ENCODE peak calls at places on chromosomes 2 and 18, in nine cellular contexts. One of them, this sample, is unnamed.

GRCh38 chr18:2794159-2794558 is 52.6 kb upstream of the EMILIN2 start:
- DNase-seq in activated CD4-positive, alpha-beta T cell treated with anti-CD3 and anti-CD28 coated beads, Interleukin-2, amount 10 ng/mL, durations not matched to agents 7 days and 5 days: no peak
- DNase-seq in stomach: no peak
- DNase-seq in Calu3: no peak
- DNase-seq in cardiac muscle cell: no peak
- DNase-seq in sciatic nerve: no peak
- DNase-seq in NCI-H446: no peak
- DNase-seq in tibial nerve: no peak
- DNase-seq in effector CD4-positive, alpha-beta T cell: no peak
- DNase-seq in this sample: no peak

GRCh38 chr2:240711701-240712100 is 20.0 kb downstream of the AQP12A start:
- DNase-seq in cardiac muscle cell: no peak
- DNase-seq in activated CD4-positive, alpha-beta T cell treated with anti-CD3 and anti-CD28 coated beads, Interleukin-2, amount 10 ng/mL, durations not matched to agents 7 days and 5 days: no peak
- DNase-seq in tibial nerve: no peak
- DNase-seq in Calu3: no peak
- DNase-seq in sciatic nerve: no peak
- DNase-seq in effector CD4-positive, alpha-beta T cell: no peak
- DNase-seq in stomach: no peak
- DNase-seq in NCI-H446: no peak
- DNase-seq in this sample: no peak

GRCh38 chr2:70371753-70372152 is 69.9 kb upstream of the FAM136A start:
- DNase-seq in stomach: no peak
- DNase-seq in Calu3: no peak
- DNase-seq in sciatic nerve: no peak
- DNase-seq in NCI-H446: no peak
- DNase-seq in cardiac muscle cell: peak; percentile 85
- DNase-seq in tibial nerve: no peak
- DNase-seq in activated CD4-positive, alpha-beta T cell treated with anti-CD3 and anti-CD28 coated beads, Interleukin-2, amount 10 ng/mL, durations not matched to agents 7 days and 5 days: no peak
- DNase-seq in effector CD4-positive, alpha-beta T cell: no peak
- DNase-seq in this sample: no peak

GRCh38 chr2:119231975-119232665 is 8.5 kb downstream of the STEAP3 start:
- DNase-seq in activated CD4-positive, alpha-beta T cell treated with anti-CD3 and anti-CD28 coated beads, Interleukin-2, amount 10 ng/mL, durations not matched to agents 7 days and 5 days: no peak
- DNase-seq in sciatic nerve: no peak
- DNase-seq in tibial nerve: no peak
- DNase-seq in stomach: no peak
- DNase-seq in Calu3: no peak
- DNase-seq in effector CD4-positive, alpha-beta T cell: no peak
- DNase-seq in cardiac muscle cell: no peak
- DNase-seq in NCI-H446: no peak
- DNase-seq in this sample: no peak

GRCh38 chr2:11753886-11754704 is 7.7 kb downstream of the LPIN1 start:
- DNase-seq in stomach: peak; percentile 43
- DNase-seq in Calu3: peak; percentile 47
- DNase-seq in sciatic nerve: no peak
- DNase-seq in tibial nerve: no peak
- DNase-seq in activated CD4-positive, alpha-beta T cell treated with anti-CD3 and anti-CD28 coated beads, Interleukin-2, amount 10 ng/mL, durations not matched to agents 7 days and 5 days: peak; percentile 64
- DNase-seq in effector CD4-positive, alpha-beta T cell: peak; percentile 63
- DNase-seq in NCI-H446: peak; percentile 35
- DNase-seq in cardiac muscle cell: peak; percentile 68
- DNase-seq in this sample: peak; percentile 67

GRCh38 chr2:239181074-239181581 is 219.7 kb downstream of the HDAC4 start:
- DNase-seq in Calu3: no peak
- DNase-seq in effector CD4-positive, alpha-beta T cell: no peak
- DNase-seq in sciatic nerve: peak; percentile 36
- DNase-seq in stomach: no peak
- DNase-seq in cardiac muscle cell: no peak
- DNase-seq in tibial nerve: no peak
- DNase-seq in NCI-H446: no peak
- DNase-seq in activated CD4-positive, alpha-beta T cell treated with anti-CD3 and anti-CD28 coated beads, Interleukin-2, amount 10 ng/mL, durations not matched to agents 7 days and 5 days: no peak
- DNase-seq in this sample: no peak

GRCh38 chr2:228039752-228040534 is 141.5 kb downstream of the SPHKAP start:
- DNase-seq in cardiac muscle cell: peak; percentile 39
- DNase-seq in stomach: no peak
- DNase-seq in sciatic nerve: no peak
- DNase-seq in Calu3: peak; percentile 19
- DNase-seq in activated CD4-positive, alpha-beta T cell treated with anti-CD3 and anti-CD28 coated beads, Interleukin-2, amount 10 ng/mL, durations not matched to agents 7 days and 5 days: no peak
- DNase-seq in NCI-H446: peak; percentile 34
- DNase-seq in effector CD4-positive, alpha-beta T cell: no peak
- DNase-seq in tibial nerve: no peak
- DNase-seq in this sample: no peak

GRCh38 chr2:131148426-131148825 is 43.3 kb downstream of the PLEKHB2 start:
- DNase-seq in cardiac muscle cell: no peak
- DNase-seq in Calu3: no peak
- DNase-seq in sciatic nerve: no peak
- DNase-seq in effector CD4-positive, alpha-beta T cell: no peak
- DNase-seq in tibial nerve: no peak
- DNase-seq in activated CD4-positive, alpha-beta T cell treated with anti-CD3 and anti-CD28 coated beads, Interleukin-2, amount 10 ng/mL, durations not matched to agents 7 days and 5 days: no peak
- DNase-seq in stomach: no peak
- DNase-seq in NCI-H446: no peak
- DNase-seq in this sample: no peak

GRCh38 chr2:225889452-225889851 is 489.9 kb downstream of the NYAP2 start:
- DNase-seq in Calu3: peak; percentile 33
- DNase-seq in tibial nerve: no peak
- DNase-seq in cardiac muscle cell: peak; percentile 79
- DNase-seq in effector CD4-positive, alpha-beta T cell: no peak
- DNase-seq in NCI-H446: peak; percentile 76
- DNase-seq in activated CD4-positive, alpha-beta T cell treated with anti-CD3 and anti-CD28 coated beads, Interleukin-2, amount 10 ng/mL, durations not matched to agents 7 days and 5 days: no peak
- DNase-seq in sciatic nerve: no peak
- DNase-seq in stomach: no peak
- DNase-seq in this sample: no peak

GRCh38 chr2:177474301-177474700 is 81.7 kb downstream of the AGPS start:
- DNase-seq in activated CD4-positive, alpha-beta T cell treated with anti-CD3 and anti-CD28 coated beads, Interleukin-2, amount 10 ng/mL, durations not matched to agents 7 days and 5 days: no peak
- DNase-seq in tibial nerve: no peak
- DNase-seq in cardiac muscle cell: no peak
- DNase-seq in Calu3: no peak
- DNase-seq in effector CD4-positive, alpha-beta T cell: no peak
- DNase-seq in stomach: no peak
- DNase-seq in sciatic nerve: no peak
- DNase-seq in NCI-H446: no peak
- DNase-seq in this sample: no peak

GRCh38 chr2:237585590-237586221 is 4.8 kb downstream of the RAB17 start:
- DNase-seq in cardiac muscle cell: no peak
- DNase-seq in activated CD4-positive, alpha-beta T cell treated with anti-CD3 and anti-CD28 coated beads, Interleukin-2, amount 10 ng/mL, durations not matched to agents 7 days and 5 days: no peak
- DNase-seq in NCI-H446: no peak
- DNase-seq in effector CD4-positive, alpha-beta T cell: no peak
- DNase-seq in sciatic nerve: no peak
- DNase-seq in Calu3: no peak
- DNase-seq in tibial nerve: no peak
- DNase-seq in stomach: no peak
- DNase-seq in this sample: no peak

GRCh38 chr2:69436594-69436936 is 670 bp downstream of the NFU1 start:
- DNase-seq in cardiac muscle cell: no peak
- DNase-seq in stomach: no peak
- DNase-seq in effector CD4-positive, alpha-beta T cell: no peak
- DNase-seq in sciatic nerve: no peak
- DNase-seq in activated CD4-positive, alpha-beta T cell treated with anti-CD3 and anti-CD28 coated beads, Interleukin-2, amount 10 ng/mL, durations not matched to agents 7 days and 5 days: peak; percentile 11
- DNase-seq in tibial nerve: no peak
- DNase-seq in NCI-H446: no peak
- DNase-seq in Calu3: no peak
- DNase-seq in this sample: no peak

GRCh38 chr2:160126315-160126714 is 63.9 kb upstream of the PLA2R1 start:
- DNase-seq in tibial nerve: no peak
- DNase-seq in stomach: no peak
- DNase-seq in effector CD4-positive, alpha-beta T cell: no peak
- DNase-seq in NCI-H446: no peak
- DNase-seq in Calu3: no peak
- DNase-seq in sciatic nerve: no peak
- DNase-seq in activated CD4-positive, alpha-beta T cell treated with anti-CD3 and anti-CD28 coated beads, Interleukin-2, amount 10 ng/mL, durations not matched to agents 7 days and 5 days: no peak
- DNase-seq in cardiac muscle cell: no peak
- DNase-seq in this sample: no peak

GRCh38 chr18:26614374-26614773 is 66.0 kb upstream of the KCTD1 start:
- DNase-seq in stomach: no peak
- DNase-seq in sciatic nerve: no peak
- DNase-seq in activated CD4-positive, alpha-beta T cell treated with anti-CD3 and anti-CD28 coated beads, Interleukin-2, amount 10 ng/mL, durations not matched to agents 7 days and 5 days: no peak
- DNase-seq in Calu3: no peak
- DNase-seq in NCI-H446: no peak
- DNase-seq in tibial nerve: no peak
- DNase-seq in effector CD4-positive, alpha-beta T cell: no peak
- DNase-seq in cardiac muscle cell: no peak
- DNase-seq in this sample: no peak

GRCh38 chr2:74833418-74834233 is at the start of gene HK2:
- DNase-seq in tibial nerve: peak; percentile 26
- DNase-seq in activated CD4-positive, alpha-beta T cell treated with anti-CD3 and anti-CD28 coated beads, Interleukin-2, amount 10 ng/mL, durations not matched to agents 7 days and 5 days: peak; percentile 84
- DNase-seq in effector CD4-positive, alpha-beta T cell: peak; percentile 70
- DNase-seq in sciatic nerve: peak; percentile 82
- DNase-seq in Calu3: peak; percentile 89
- DNase-seq in stomach: peak; percentile 86
- DNase-seq in NCI-H446: peak; percentile 95
- DNase-seq in cardiac muscle cell: peak; percentile 95
- DNase-seq in this sample: peak; percentile 71

GRCh38 chr2:6254446-6254845 is 562.3 kb downstream of the SOX11 start:
- DNase-seq in tibial nerve: no peak
- DNase-seq in activated CD4-positive, alpha-beta T cell treated with anti-CD3 and anti-CD28 coated beads, Interleukin-2, amount 10 ng/mL, durations not matched to agents 7 days and 5 days: no peak
- DNase-seq in Calu3: no peak
- DNase-seq in effector CD4-positive, alpha-beta T cell: no peak
- DNase-seq in NCI-H446: no peak
- DNase-seq in sciatic nerve: no peak
- DNase-seq in stomach: no peak
- DNase-seq in cardiac muscle cell: no peak
- DNase-seq in this sample: no peak